ENCODE peak calls at places on chromosomes 13 and 19, in six cellular contexts. P, I, L, M, R and C are unnamed samples. For H3K9me3, the result is how much of the 10 kb centered on the place peaks cover.

GRCh38 chr13:43688230-43688907 is 98.4 kb downstream of the ENOX1 start:
- DNase-seq in I (no peak), R (no peak), M (peak), P (no peak), L (no peak), C (no peak)

GRCh38 chr13:71760226-71760591 is 106.8 kb downstream of the DACH1 start:
- DNase-seq in L (no peak), R (no peak), I (no peak), P (no peak), M (no peak), C (no peak)

GRCh38 chr19:16886305-16886880 is 2.4 kb upstream of the F2RL3 start:
- DNase-seq in I (peak), L (peak), M (peak), R (no peak), P (peak), C (peak)

GRCh38 chr13:106331116-106331515 is 204.3 kb downstream of the EFNB2 start:
- DNase-seq in L (no peak), P (no peak), R (no peak), I (peak), M (no peak), C (no peak)

GRCh38 chr19:31943778-31944177 is 401.6 kb upstream of the ZNF507 start:
- DNase-seq in R (no peak), P (no peak), M (no peak), L (no peak), I (no peak), C (no peak)

GRCh38 chr19:58476498-58477015 is 405 bp downstream of the ZNF446 start:
- DNase-seq in I (no peak), R (no peak), P (no peak), L (peak), M (no peak), C (no peak)

GRCh38 chr13:36343766-36344165 is 2.4 kb downstream of the SPART start:
- DNase-seq in M (no peak), P (no peak), L (peak), R (no peak), I (no peak), C (no peak)

GRCh38 chr19:18597809-18598660 is 8.6 kb downstream of the CRLF1 start:
- DNase-seq in L (no peak), M (no peak), P (no peak), I (no peak), R (no peak), C (no peak)

GRCh38 chr19:9250630-9251029 is at the start of gene OR7E24:
- DNase-seq in R (no peak), L (no peak), M (no peak), P (no peak), I (no peak), C (no peak)

GRCh38 chr19:2469102-2469914 is 6.6 kb upstream of the GADD45B start:
- DNase-seq in I (no peak), P (no peak), L (peak), M (no peak), R (no peak), C (no peak)

GRCh38 chr13:30873519-30873918 is 32.6 kb upstream of the MEDAG start:
- DNase-seq in R (no peak), M (no peak), P (no peak), L (no peak), I (no peak), C (no peak)

GRCh38 chr13:72194531-72194930 is 327.5 kb upstream of the DACH1 start:
- DNase-seq in L (no peak), M (no peak), P (peak), R (no peak), I (no peak), C (peak)

GRCh38 chr13:89763011-89763410 is 1584.5 kb upstream of the MIR17HG start:
- DNase-seq in L (no peak), R (no peak), I (no peak), M (no peak), P (no peak), C (no peak)

GRCh38 chr13:114203536-114203935 is 24.5 kb downstream of the CFAP97D2 start:
- DNase-seq in I (no peak), R (no peak), L (no peak), P (no peak), M (no peak), C (no peak)

GRCh38 chr13:111475488-111475887 is 155.0 kb downstream of the TEX29 start:
- DNase-seq in R (no peak), P (no peak), L (no peak), I (peak), M (no peak), C (no peak)

GRCh38 chr13:22017226-22017625 is 346.4 kb downstream of the FGF9 start:
- DNase-seq in I (no peak), P (no peak), R (no peak), M (no peak), L (no peak), C (no peak)

GRCh38 chr19:13163609-13164364 is 13.6 kb downstream of the IER2 start:
- DNase-seq in P (peak), R (peak), I (peak), M (peak), L (peak), C (peak)

GRCh38 chr19:49327878-49328544 is 3.0 kb upstream of the SLC6A16 start:
- DNase-seq in I (no peak), P (no peak), L (peak), M (no peak), R (no peak), C (no peak)

GRCh38 chr19:18763674-18764590 is 27.2 kb downstream of the COMP start:
- DNase-seq in L (peak), R (no peak), M (no peak), I (peak), P (no peak), C (no peak)

GRCh38 chr19:3096267-3096901 is 2.2 kb downstream of the GNA11 start:
- DNase-seq in R (no peak), I (peak), L (no peak), M (no peak), P (peak), C (no peak)

GRCh38 chr19:12723643-12724426 is at the start of gene TNPO2:
- DNase-seq in I (no peak), R (no peak), M (peak), P (peak), L (peak), C (peak)

GRCh38 chr13:36432106-36432544 is at the start of gene CCNA1:
- DNase-seq in L (peak), M (no peak), P (no peak), I (no peak), R (no peak), C (peak)

GRCh38 chr19:12194827-12195500 is 32.1 kb downstream of the ZNF136 start:
- DNase-seq in M (peak), I (peak), R (peak), P (peak), L (peak), C (peak)

GRCh38 chr19:16892868-16893685 is 4.3 kb downstream of the F2RL3 start:
- DNase-seq in M (no peak), R (no peak), P (no peak), L (no peak), I (peak), C (no peak)

GRCh38 chr19:23415561-23416191 is 20.4 kb upstream of the ZNF91 start:
- DNase-seq in P (peak), M (peak), R (no peak), L (no peak), I (peak), C (peak)

GRCh38 chr13:27374650-27375049 is 49.8 kb upstream of the GTF3A start:
- DNase-seq in M (peak), I (no peak), L (peak), R (peak), P (peak), C (peak)

GRCh38 chr13:51814825-51815650 is 11.1 kb upstream of the DHRS12 start:
- DNase-seq in M (peak), P (peak), L (peak), R (peak), I (no peak), C (peak)

GRCh38 chr13:73070451-73070850 is 11.6 kb downstream of the KLF5 start:
- DNase-seq in R (no peak), L (no peak), P (no peak), I (no peak), M (no peak), C (no peak)

GRCh38 chr19:51094696-51095279 is 12.1 kb upstream of the KLK14 start:
- DNase-seq in P (no peak), R (no peak), L (no peak), M (no peak), I (no peak), C (peak)

GRCh38 chr19:4759388-4760284 is 31.9 kb upstream of the FEM1A start:
- DNase-seq in M (peak), P (peak), L (peak), I (peak), R (peak), C (peak)

GRCh38 chr13:98014766-98015165 is 61.3 kb downstream of the IPO5 start:
- DNase-seq in L (no peak), R (no peak), I (no peak), P (no peak), M (no peak), C (no peak)

GRCh38 chr13:34172048-34172447 is 354.1 kb downstream of the RFC3 start:
- DNase-seq in L (no peak), R (no peak), M (no peak), I (no peak), P (no peak), C (no peak)

GRCh38 chr19:27722625-27723024 is 1490.3 kb downstream of the UQCRFS1 start:
- DNase-seq in P (no peak), L (no peak), M (no peak), R (no peak), I (no peak), C (no peak)
- H3K9me3 ChIP-seq in P (under half), L (under half), M (under half), R (under half), I (half or more), C (half or more)

GRCh38 chr19:989381-990081 is 5.4 kb downstream of the WDR18 start:
- DNase-seq in L (peak), M (no peak), I (no peak), R (no peak), P (no peak), C (no peak)
- TF ChIP-seq CTCF in L (no peak), M (no peak), I (peak), R (no peak), P (no peak), C (no peak)

GRCh38 chr19:38391911-38392464 is 3.5 kb downstream of the SPRED3 start:
- DNase-seq in P (no peak), M (no peak), I (no peak), L (no peak), R (no peak), C (no peak)

GRCh38 chr19:38395381-38396127 is 7.1 kb downstream of the SPRED3 start:
- DNase-seq in P (no peak), I (peak), R (no peak), L (no peak), M (no peak), C (no peak)

GRCh38 chr19:38389957-38390924 is 1.7 kb downstream of the SPRED3 start:
- DNase-seq in I (no peak), L (no peak), R (no peak), P (no peak), M (no peak), C (no peak)

GRCh38 chr19:38394488-38394887 is 6.0 kb downstream of the SPRED3 start:
- DNase-seq in L (no peak), M (no peak), P (no peak), I (peak), R (no peak), C (no peak)

GRCh38 chr19:38392707-38393308 is 4.3 kb downstream of the SPRED3 start:
- DNase-seq in L (no peak), R (no peak), I (no peak), M (no peak), P (no peak), C (no peak)
- TF ChIP-seq POLR2A in L (no peak), R (no peak), I (no peak), M (no peak), P (no peak), C (no peak)

GRCh38 chr19:21047712-21048111 is 27.3 kb downstream of the ZNF430 start:
- DNase-seq in I (no peak), L (no peak), M (no peak), R (no peak), P (no peak), C (no peak)

DNA sequence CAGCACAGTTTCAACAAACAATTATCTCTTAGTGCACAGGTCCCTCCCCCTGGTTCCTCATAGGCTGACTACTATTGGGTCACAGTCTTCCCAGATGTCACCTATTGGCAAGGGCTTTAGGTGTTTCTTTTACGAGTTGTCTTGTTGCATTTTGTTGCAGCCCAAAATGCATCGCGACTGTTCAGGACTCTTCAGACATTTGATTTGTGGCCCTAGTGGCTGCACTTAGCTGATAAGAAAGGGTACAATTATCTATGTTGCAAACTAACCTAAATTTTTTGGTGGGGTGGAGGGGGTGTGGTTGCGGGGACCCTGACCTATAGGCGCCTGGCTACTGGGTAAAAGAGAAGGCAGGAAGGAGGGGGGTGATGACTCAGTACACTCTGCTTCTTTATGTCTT is 29.1 kb upstream of the ZNF714 start:
- DNase-seq in P (no peak), L (no peak), R (no peak), M (no peak), I (no peak), C (no peak)
- H3K9me3 ChIP-seq in P (under half), L (under half), R (under half), M (under half), I (under half), C (under half)

DNA sequence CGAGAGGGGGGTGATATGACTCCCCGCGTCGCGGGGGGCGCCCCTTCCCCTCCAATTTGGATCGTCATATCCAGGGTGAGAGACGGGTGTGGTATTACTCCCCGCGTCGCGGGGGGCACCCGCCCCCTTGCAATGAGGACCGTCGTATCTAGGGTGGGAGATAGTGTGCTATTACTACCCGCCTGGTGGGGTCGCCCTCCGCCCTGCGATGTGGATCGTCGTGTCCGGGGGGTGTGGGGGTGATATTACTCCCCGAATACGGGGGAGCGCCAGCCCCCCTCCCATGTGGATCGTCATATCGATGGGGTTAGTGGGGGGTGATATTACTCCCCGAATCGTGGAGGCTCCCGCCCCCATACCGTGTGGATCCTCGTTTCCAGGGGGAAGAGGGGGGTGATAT is 29.2 kb upstream of the RGCC start:
- DNase-seq in M (no peak), P (no peak), I (peak), R (no peak), L (no peak), C (no peak)
- TF ChIP-seq CTCF in M (peak), P (no peak), I (peak), R (peak), L (peak), C (no peak)